ENCODE peak calls at places on chromosomes 11 and 22, in seven cellular contexts. L, K, S, G, N, V and O are unnamed samples.

GRCh38 chr22:22931557-22932270 is 44.1 kb downstream of the IGLL5 start:
- DNase-seq in N (no peak), S (no peak), K (no peak), G (peak; percentile 66), L (no peak), V (no peak), O (no peak)

GRCh38 chr11:91860661-91861060 is 364.0 kb upstream of the FAT3 start:
- DNase-seq in L (no peak), G (no peak), N (no peak), K (no peak), S (no peak), V (no peak), O (no peak)

GRCh38 chr11:38766796-38767195 is 2168.8 kb upstream of the RAG2 start:
- DNase-seq in L (no peak), G (no peak), V (no peak), S (no peak), K (no peak), N (no peak), O (no peak)

GRCh38 chr22:26321469-26321913 is 107.6 kb upstream of the ASPHD2 start:
- DNase-seq in S (no peak), G (no peak), K (no peak), N (peak; percentile 39), L (peak; percentile 60), V (peak; percentile 50), O (peak; percentile 6)

GRCh38 chr11:104183572-104183971 is 19.6 kb upstream of the PDGFD start:
- DNase-seq in S (no peak), K (no peak), L (no peak), G (no peak), N (no peak), V (no peak), O (no peak)

GRCh38 chr11:99244613-99245012 is 223.9 kb downstream of the CNTN5 start:
- DNase-seq in V (no peak), G (no peak), K (no peak), L (no peak), N (peak; percentile 4), S (no peak), O (no peak)

GRCh38 chr11:19595499-19595839 is 117.2 kb upstream of the NAV2 start:
- DNase-seq in G (no peak), L (no peak), S (no peak), N (no peak), K (no peak), V (no peak), O (no peak)

GRCh38 chr11:114026355-114026754 is 33.2 kb upstream of the ZBTB16 start:
- DNase-seq in S (peak; percentile 51), G (no peak), K (peak; percentile 38), N (peak; percentile 40), V (no peak), L (no peak), O (peak; percentile 55)

GRCh38 chr11:131688056-131688693 is 317.8 kb downstream of the NTM start:
- DNase-seq in N (peak; percentile 60), K (no peak), S (peak; percentile 68), V (peak; percentile 44), G (no peak), L (peak; percentile 47), O (peak; percentile 62)

GRCh38 chr11:126159719-126160344 is 51.6 kb downstream of the RPUSD4 start:
- DNase-seq in S (no peak), L (no peak), N (no peak), V (no peak), K (no peak), G (no peak), O (no peak)

GRCh38 chr22:25702571-25703167 is 39.3 kb upstream of the MYO18B start:
- DNase-seq in S (no peak), V (no peak), L (no peak), G (no peak), K (no peak), N (no peak), O (no peak)

GRCh38 chr22:33362702-33363101 is 304.5 kb upstream of the SYN3 start:
- DNase-seq in K (no peak), S (no peak), V (no peak), G (no peak), L (no peak), N (no peak), O (no peak)

GRCh38 chr11:109486129-109486528 is 64.1 kb downstream of the C11orf87 start:
- DNase-seq in K (no peak), L (no peak), S (no peak), N (no peak), G (no peak), V (no peak), O (no peak)

GRCh38 chr11:120186799-120187591 is 23.8 kb upstream of the OAF start:
- DNase-seq in L (no peak), N (no peak), S (no peak), G (peak; percentile 74), V (peak; percentile 52), K (no peak), O (no peak)

GRCh38 chr11:121213568-121213893 is 79.0 kb upstream of the SC5D start:
- DNase-seq in V (no peak), K (no peak), N (no peak), L (no peak), S (no peak), G (no peak), O (no peak)

GRCh38 chr11:29962243-29962642 is 54.6 kb downstream of the KCNA4 start:
- DNase-seq in L (no peak), N (no peak), K (no peak), G (no peak), S (no peak), V (no peak), O (peak; percentile 3)

GRCh38 chr11:121443688-121444275 is 8.3 kb upstream of the SORL1 start:
- DNase-seq in K (no peak), L (no peak), G (no peak), V (no peak), S (no peak), N (no peak), O (no peak)

GRCh38 chr22:50503475-50504145 is 3.9 kb downstream of the LMF2 start:
- DNase-seq in N (no peak), S (no peak), V (no peak), K (no peak), L (no peak), G (peak; percentile 52), O (no peak)

GRCh38 chr11:936199-936598 is 10.5 kb downstream of the AP2A2 start:
- DNase-seq in N (no peak), S (no peak), L (no peak), G (no peak), V (no peak), K (no peak), O (no peak)

DNA sequence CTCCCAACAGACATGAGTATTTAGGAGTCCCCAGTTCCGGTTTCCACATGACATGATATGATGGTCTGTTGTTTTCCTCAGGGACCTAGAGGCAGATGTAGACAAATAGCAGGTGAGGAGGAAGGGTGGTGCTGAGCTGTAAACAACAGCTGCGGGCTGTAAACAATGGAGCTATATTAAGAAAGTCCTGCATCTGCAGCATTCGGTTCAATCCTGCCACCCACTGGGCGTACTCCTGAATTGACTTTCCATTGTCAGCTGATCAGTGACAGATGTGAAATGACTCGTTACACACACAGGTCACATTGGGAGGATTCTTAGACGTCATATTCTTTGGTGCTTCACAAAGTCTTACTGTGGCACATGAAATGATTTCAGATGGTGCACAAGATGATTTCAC is 26.8 kb upstream of the RAG1 start:
- DNase-seq in L (peak; percentile 35), G (no peak), N (peak; percentile 82), V (peak; percentile 45), K (no peak), S (peak; percentile 9), O (peak; percentile 69)
- TF ChIP-seq CTCF in L (peak; percentile 65), G (no peak), N (peak; percentile 57), V (peak; percentile 58), K (no peak), S (peak; percentile 30), O (peak; percentile 46)

GRCh38 chr22:44045171-44045570 is 21.1 kb downstream of the PARVB start:
- DNase-seq in V (no peak), L (no peak), K (no peak), N (peak; percentile 74), S (no peak), G (no peak), O (no peak)

GRCh38 chr22:44049369-44050231 is 25.5 kb downstream of the PARVB start:
- DNase-seq in G (no peak), N (no peak), L (no peak), K (no peak), S (no peak), V (no peak), O (no peak)

GRCh38 chr22:44046485-44047141 is 22.5 kb downstream of the PARVB start:
- DNase-seq in S (no peak), L (peak; percentile 57), N (no peak), K (no peak), G (no peak), V (peak; percentile 52), O (no peak)

GRCh38 chr22:44050766-44051747 is 27.0 kb downstream of the PARVB start:
- DNase-seq in S (no peak), N (no peak), K (no peak), L (no peak), G (no peak), V (no peak), O (no peak)

DNA sequence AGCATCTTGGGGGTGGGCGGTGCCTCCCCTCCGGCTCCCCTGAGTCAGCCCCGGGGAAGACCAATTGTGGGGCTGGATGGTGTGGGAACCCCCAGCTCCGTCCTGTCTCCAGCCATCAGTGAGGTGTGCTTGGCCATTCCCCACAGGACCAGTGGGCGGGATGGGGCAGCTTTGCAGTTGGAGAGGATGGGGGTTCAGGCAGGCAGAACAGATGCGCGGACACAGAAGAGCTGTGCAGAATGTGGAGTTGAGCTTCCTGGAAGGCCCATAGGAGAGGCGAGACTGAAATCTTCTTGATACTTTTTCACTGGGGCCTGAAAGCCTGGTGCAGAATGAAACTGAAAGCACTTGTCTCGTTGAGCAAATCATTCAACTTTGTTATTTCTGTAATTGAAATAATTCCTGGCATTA is 23.8 kb downstream of the PARVB start:
- DNase-seq in L (no peak), V (no peak), K (no peak), S (no peak), G (no peak), N (no peak), O (no peak)
- H3K4me3 ChIP-seq in L (peak overlapping the region; percentile 26), V (peak overlapping the region; percentile 33), K (no peak overlapping the region), S (no peak overlapping the region), G (no peak overlapping the region), N (no peak overlapping the region), O (no peak overlapping the region)

DNA sequence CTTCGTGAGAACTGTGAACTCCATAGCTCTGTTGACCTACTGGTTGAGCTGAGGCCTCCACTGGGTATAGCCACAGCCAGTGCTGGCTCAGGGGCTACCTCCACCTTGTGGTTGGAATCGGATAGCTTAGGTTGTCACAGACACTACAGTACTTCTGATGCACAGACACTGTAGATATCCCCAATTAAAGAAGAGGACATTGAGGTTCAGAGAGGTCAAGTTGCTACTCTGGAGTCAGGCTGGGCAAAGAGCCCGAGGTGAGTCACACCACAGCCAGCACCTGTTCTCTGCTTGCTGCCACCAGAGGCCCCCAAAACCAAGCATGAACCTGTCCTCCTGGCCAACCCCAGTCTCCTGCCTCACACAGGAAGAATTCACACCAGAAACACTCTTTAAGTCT is 5.4 kb downstream of the UFD1 start:
- DNase-seq in S (no peak), N (peak; percentile 28), K (no peak), V (no peak), L (no peak), G (no peak), O (no peak)
- TF ChIP-seq CTCF in S (no peak), N (peak; percentile 12), K (no peak), V (no peak), L (no peak), G (no peak), O (peak; percentile 8)

GRCh38 chr22:38456272-38456837 is 1.4 kb upstream of the KCNJ4 start:
- DNase-seq in N (no peak), L (no peak), V (no peak), G (no peak), K (no peak), S (no peak), O (no peak)
- H3K4me3 ChIP-seq in N (no peak overlapping the region), L (peak overlapping the region; percentile 70), V (peak overlapping the region; percentile 73), G (no peak overlapping the region), K (no peak overlapping the region), S (peak overlapping the region; percentile 65), O (no peak overlapping the region)

GRCh38 chr11:93849751-93850584 is 450 bp downstream of the VSTM5 start:
- DNase-seq in S (peak; percentile 38), N (peak; percentile 17), V (peak; percentile 15), L (peak; percentile 22), G (peak; percentile 70), K (no peak), O (peak; percentile 15)
- TF ChIP-seq CTCF in S (no peak), N (no peak), V (peak; percentile 9), L (no peak), G (no peak), K (no peak), O (no peak)